ENCODE peak calls at places on chromosomes 5 and 9, in seven cellular contexts. M, R, G, U, P, J and A are unnamed samples.

GRCh38 chr9:120730661-120731514 is 16.6 kb upstream of the MEGF9 start:
- DNase-seq in M (no peak), R (no peak), G (peak), U (no peak), P (no peak), J (no peak), A (peak)

GRCh38 chr9:80504525-80505235 is 932.9 kb downstream of the TLE4 start:
- DNase-seq in M (no peak), R (no peak), G (no peak), U (no peak), P (no peak), J (no peak), A (no peak)

GRCh38 chr5:21649969-21650368 is 1203.2 kb downstream of the CDH12 start:
- DNase-seq in M (no peak), R (no peak), G (no peak), U (no peak), P (no peak), J (no peak), A (no peak)

GRCh38 chr5:147753783-147754182 is 28.7 kb downstream of the JAKMIP2 start:
- DNase-seq in M (no peak), R (no peak), G (no peak), U (no peak), P (no peak), J (no peak), A (no peak)

GRCh38 chr9:818958-819357 is 22.5 kb upstream of the DMRT1 start:
- DNase-seq in M (no peak), R (no peak), G (no peak), U (no peak), P (no peak), J (no peak), A (no peak)

GRCh38 chr5:119330367-119331183 is 25.2 kb upstream of the TNFAIP8 start:
- DNase-seq in M (no peak), R (peak), G (no peak), U (no peak), P (no peak), J (no peak), A (peak)

GRCh38 chr9:93098236-93098946 is 2.4 kb downstream of the CARD19 start:
- DNase-seq in M (peak), R (peak), G (peak), U (no peak), P (peak), J (no peak), A (peak)

GRCh38 chr5:10588779-10589447 is 25.0 kb downstream of the ANKRD33B start:
- DNase-seq in M (no peak), R (peak), G (no peak), U (no peak), P (no peak), J (no peak), A (no peak)

GRCh38 chr5:31413030-31413812 is 118.7 kb downstream of the DROSHA start:
- DNase-seq in M (no peak), R (no peak), G (no peak), U (no peak), P (no peak), J (no peak), A (no peak)

GRCh38 chr5:156295434-156295833 is 31.5 kb upstream of the SGCD start:
- DNase-seq in M (no peak), R (no peak), G (no peak), U (no peak), P (no peak), J (no peak), A (no peak)

GRCh38 chr9:93965830-93966577 is 10.8 kb upstream of the BARX1 start:
- DNase-seq in M (no peak), R (peak), G (no peak), U (no peak), P (no peak), J (no peak), A (no peak)

GRCh38 chr5:13606051-13606450 is 338.4 kb downstream of the DNAH5 start:
- DNase-seq in M (no peak), R (no peak), G (no peak), U (no peak), P (no peak), J (no peak), A (no peak)

GRCh38 chr5:154479160-154479943 is 1.3 kb upstream of the HAND1 start:
- DNase-seq in M (no peak), R (no peak), G (no peak), U (no peak), P (no peak), J (no peak), A (no peak)

GRCh38 chr5:87776785-87777184 is 364.1 kb upstream of the CCNH start:
- DNase-seq in M (no peak), R (no peak), G (no peak), U (no peak), P (no peak), J (no peak), A (no peak)

GRCh38 chr9:1050125-1050895 is at the start of gene DMRT2:
- DNase-seq in M (peak), R (peak), G (peak), U (peak), P (peak), J (no peak), A (peak)

GRCh38 chr5:134445841-134446818 is 34.4 kb upstream of the CDKN2AIPNL start:
- DNase-seq in M (no peak), R (no peak), G (no peak), U (no peak), P (no peak), J (no peak), A (no peak)
- TF ChIP-seq MAX in M (no peak), R (no peak), G (no peak), U (no peak), P (no peak), J (no peak), A (no peak)

GRCh38 chr5:38777111-38777510 is 68.7 kb upstream of the OSMR start:
- DNase-seq in M (no peak), R (no peak), G (no peak), U (no peak), P (no peak), J (no peak), A (no peak)

GRCh38 chr5:38780950-38781349 is 64.9 kb upstream of the OSMR start:
- DNase-seq in M (no peak), R (peak), G (no peak), U (no peak), P (no peak), J (no peak), A (peak)

GRCh38 chr5:38780316-38780715 is 65.5 kb upstream of the OSMR start:
- DNase-seq in M (no peak), R (no peak), G (no peak), U (no peak), P (no peak), J (no peak), A (no peak)

GRCh38 chr5:38782185-38782584 is 63.6 kb upstream of the OSMR start:
- DNase-seq in M (no peak), R (no peak), G (no peak), U (no peak), P (no peak), J (no peak), A (no peak)

DNA sequence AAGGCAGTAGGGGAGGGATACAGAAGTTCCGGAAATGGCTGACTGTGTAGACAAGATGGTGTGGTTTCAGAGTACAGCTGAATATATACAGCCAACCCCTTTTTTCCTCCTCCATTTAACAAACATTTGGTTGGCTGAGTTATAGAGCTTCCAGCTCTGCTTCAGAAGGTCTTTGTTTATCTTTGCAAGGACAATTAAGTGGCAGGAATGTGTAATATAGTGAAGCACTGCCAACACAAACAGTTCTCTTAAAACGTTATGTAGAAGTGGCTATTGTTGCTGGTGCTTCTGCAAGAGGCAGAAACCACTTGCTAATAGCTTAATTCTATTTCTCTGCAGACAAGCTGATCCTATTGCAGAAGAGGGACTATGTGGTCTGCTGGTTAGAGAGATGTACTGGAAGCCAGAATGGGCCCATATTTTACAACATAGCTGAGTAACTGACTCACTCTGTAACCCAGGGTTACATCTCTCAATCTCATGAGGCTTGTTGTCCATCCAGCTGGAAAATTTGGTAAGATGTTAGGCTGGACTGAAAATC is 62.7 kb upstream of the OSMR start:
- DNase-seq in M (no peak), R (no peak), G (peak), U (no peak), P (no peak), J (no peak), A (peak)
- TF ChIP-seq POLR2AphosphoS5 in M (no peak), R (no peak), G (no peak), U (no peak), P (no peak), J (no peak), A (peak)

DNA sequence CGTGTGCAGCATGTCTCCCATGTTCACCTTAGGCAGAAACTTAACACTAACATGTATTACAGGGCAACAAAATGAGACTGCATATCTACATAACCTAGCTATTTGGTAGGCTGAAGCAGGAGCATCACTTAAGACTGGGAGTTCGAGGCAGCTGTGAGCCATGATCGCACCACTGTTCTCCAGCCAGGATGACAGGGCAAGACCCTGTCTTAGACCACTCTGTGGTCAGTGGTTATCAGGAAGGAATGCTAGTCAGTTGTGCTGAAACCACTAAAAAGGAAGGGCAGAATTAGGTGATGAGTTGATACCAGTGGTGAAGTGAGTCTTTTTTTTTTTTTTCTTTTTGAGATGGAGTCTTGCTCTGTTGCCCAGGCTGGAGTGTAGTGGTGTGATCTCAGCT is 20.9 kb downstream of the FXN start:
- DNase-seq in M (no peak), R (no peak), G (no peak), U (no peak), P (no peak), J (no peak), A (no peak)
- TF ChIP-seq MAX in M (no peak), R (no peak), G (no peak), U (no peak), P (no peak), J (no peak), A (no peak)

GRCh38 chr5:178553517-178553916 is 36.7 kb downstream of the COL23A1 start:
- DNase-seq in M (no peak), R (no peak), G (no peak), U (no peak), P (no peak), J (no peak), A (no peak)
- TF ChIP-seq POLR2AphosphoS5 in M (no peak), R (no peak), G (no peak), U (no peak), P (no peak), J (no peak), A (no peak)